ENCODE peak calls at places on chromosomes 7 and 10, in eight cellular contexts. One of them, this sample, is unnamed.
A peak's percentile ranks its signal among the peaks of the same experiment; 100 is the strongest.

GRCh38 chr10:124047427-124048157 is 45.8 kb downstream of the CHST15 start:
- DNase-seq in NCI-H2081 treated with DMSO at 0.1 percent for 48 hours: no peak
- DNase-seq in NCI-H345: no peak
- DNase-seq in lower lobe of right lung: no peak
- DNase-seq in brain microvascular endothelial cell: no peak
- DNase-seq in GM04503: no peak
- DNase-seq in mammary epithelial cell: no peak
- DNase-seq in CD4-positive, alpha-beta memory T cell: no peak
- DNase-seq in this sample: no peak

GRCh38 chr10:118842826-118843624 is 88.3 kb upstream of the CACUL1 start:
- DNase-seq in GM04503: no peak
- DNase-seq in mammary epithelial cell: no peak
- DNase-seq in lower lobe of right lung: no peak
- DNase-seq in brain microvascular endothelial cell: no peak
- DNase-seq in NCI-H345: no peak
- DNase-seq in NCI-H2081 treated with DMSO at 0.1 percent for 48 hours: no peak
- DNase-seq in CD4-positive, alpha-beta memory T cell: no peak
- DNase-seq in this sample: no peak

GRCh38 chr7:155513543-155514285 is 32.6 kb downstream of the CNPY1 start:
- DNase-seq in brain microvascular endothelial cell: no peak
- DNase-seq in NCI-H2081 treated with DMSO at 0.1 percent for 48 hours: no peak
- DNase-seq in CD4-positive, alpha-beta memory T cell: no peak
- DNase-seq in lower lobe of right lung: no peak
- DNase-seq in GM04503: no peak
- DNase-seq in NCI-H345: no peak
- DNase-seq in mammary epithelial cell: no peak
- DNase-seq in this sample: no peak

GRCh38 chr7:45390180-45390579 is 184.0 kb upstream of the ADCY1 start:
- DNase-seq in NCI-H2081 treated with DMSO at 0.1 percent for 48 hours: no peak
- DNase-seq in brain microvascular endothelial cell: no peak
- DNase-seq in CD4-positive, alpha-beta memory T cell: no peak
- DNase-seq in NCI-H345: no peak
- DNase-seq in lower lobe of right lung: no peak
- DNase-seq in GM04503: no peak
- DNase-seq in mammary epithelial cell: no peak
- DNase-seq in this sample: no peak

GRCh38 chr10:37700886-37701780 is 156.3 kb downstream of the ZNF248 start:
- DNase-seq in NCI-H2081 treated with DMSO at 0.1 percent for 48 hours: no peak
- DNase-seq in GM04503: no peak
- DNase-seq in CD4-positive, alpha-beta memory T cell: no peak
- DNase-seq in NCI-H345: no peak
- DNase-seq in mammary epithelial cell: no peak
- DNase-seq in lower lobe of right lung: no peak
- DNase-seq in brain microvascular endothelial cell: no peak
- DNase-seq in this sample: no peak

GRCh38 chr7:157497744-157498541 is 161.1 kb downstream of the DNAJB6 start:
- DNase-seq in mammary epithelial cell: no peak
- DNase-seq in NCI-H2081 treated with DMSO at 0.1 percent for 48 hours: no peak
- DNase-seq in CD4-positive, alpha-beta memory T cell: no peak
- DNase-seq in GM04503: no peak
- DNase-seq in brain microvascular endothelial cell: no peak
- DNase-seq in lower lobe of right lung: no peak
- DNase-seq in NCI-H345: no peak
- DNase-seq in this sample: no peak

GRCh38 chr10:82190432-82191260 is 315.7 kb downstream of the NRG3 start:
- DNase-seq in lower lobe of right lung: no peak
- DNase-seq in NCI-H345: no peak
- DNase-seq in mammary epithelial cell: no peak
- DNase-seq in NCI-H2081 treated with DMSO at 0.1 percent for 48 hours: no peak
- DNase-seq in brain microvascular endothelial cell: no peak
- DNase-seq in CD4-positive, alpha-beta memory T cell: no peak
- DNase-seq in GM04503: no peak
- DNase-seq in this sample: peak; percentile 2

GRCh38 chr7:116551692-116552091 is 26.9 kb downstream of the CAV1 start:
- DNase-seq in mammary epithelial cell: no peak
- DNase-seq in GM04503: no peak
- DNase-seq in NCI-H2081 treated with DMSO at 0.1 percent for 48 hours: no peak
- DNase-seq in lower lobe of right lung: no peak
- DNase-seq in NCI-H345: no peak
- DNase-seq in CD4-positive, alpha-beta memory T cell: no peak
- DNase-seq in brain microvascular endothelial cell: no peak
- DNase-seq in this sample: no peak

GRCh38 chr7:104758504-104758903 is 255.5 kb upstream of the KMT2E start:
- DNase-seq in NCI-H2081 treated with DMSO at 0.1 percent for 48 hours: no peak
- DNase-seq in CD4-positive, alpha-beta memory T cell: no peak
- DNase-seq in brain microvascular endothelial cell: no peak
- DNase-seq in GM04503: no peak
- DNase-seq in mammary epithelial cell: peak; percentile 8
- DNase-seq in NCI-H345: no peak
- DNase-seq in lower lobe of right lung: no peak
- DNase-seq in this sample: no peak

This sample was measured in SJCRH30.